ENCODE peak calls at places on chromosomes 11 and 22, in six cellular contexts. One of them, this sample, is unnamed. For H3K36me3, the result is how much of the 10 kb centered on the place peaks cover.

GRCh38 chr11:134583397-134583990 is 171.5 kb upstream of the B3GAT1 start:
- DNase-seq in transverse colon: no peak
- DNase-seq in PC-3: no peak
- DNase-seq in OCI-LY7: no peak
- DNase-seq in astrocyte: no peak
- DNase-seq in A673: no peak
- DNase-seq in this sample: no peak

GRCh38 chr11:74694536-74694935 is 36.7 kb downstream of the CHRDL2 start:
- DNase-seq in transverse colon: no peak
- DNase-seq in PC-3: peak
- DNase-seq in OCI-LY7: no peak
- DNase-seq in astrocyte: no peak
- DNase-seq in A673: no peak
- DNase-seq in this sample: no peak

GRCh38 chr11:124638500-124638899 is 15.8 kb downstream of the TBRG1 start:
- DNase-seq in transverse colon: no peak
- DNase-seq in PC-3: no peak
- DNase-seq in OCI-LY7: no peak
- DNase-seq in astrocyte: no peak
- DNase-seq in A673: no peak
- DNase-seq in this sample: no peak

GRCh38 chr11:120746395-120746794 is 234.8 kb downstream of the GRIK4 start:
- DNase-seq in transverse colon: no peak
- DNase-seq in PC-3: no peak
- DNase-seq in OCI-LY7: no peak
- DNase-seq in astrocyte: no peak
- DNase-seq in A673: no peak
- DNase-seq in this sample: no peak

GRCh38 chr11:106523921-106524320 is 446.5 kb downstream of the AASDHPPT start:
- DNase-seq in transverse colon: no peak
- DNase-seq in PC-3: no peak
- DNase-seq in OCI-LY7: no peak
- DNase-seq in astrocyte: no peak
- DNase-seq in A673: no peak
- DNase-seq in this sample: no peak

GRCh38 chr11:125663910-125664309 is 16.7 kb downstream of the ACRV1 start:
- DNase-seq in transverse colon: no peak
- DNase-seq in PC-3: no peak
- DNase-seq in OCI-LY7: no peak
- DNase-seq in astrocyte: no peak
- DNase-seq in A673: no peak
- DNase-seq in this sample: no peak

GRCh38 chr11:48307760-48308386 is 1.9 kb downstream of the OR4S1 start:
- DNase-seq in transverse colon: peak
- DNase-seq in PC-3: peak
- DNase-seq in OCI-LY7: peak
- DNase-seq in astrocyte: no peak
- DNase-seq in A673: peak
- DNase-seq in this sample: no peak

GRCh38 chr11:15690326-15690725 is 575.6 kb downstream of the INSC start:
- DNase-seq in transverse colon: no peak
- DNase-seq in PC-3: no peak
- DNase-seq in OCI-LY7: no peak
- DNase-seq in astrocyte: no peak
- DNase-seq in A673: no peak
- DNase-seq in this sample: no peak

GRCh38 chr11:11993814-11994213 is 14.6 kb downstream of the DKK3 start:
- DNase-seq in transverse colon: no peak
- DNase-seq in PC-3: peak
- DNase-seq in OCI-LY7: no peak
- DNase-seq in astrocyte: peak
- DNase-seq in A673: peak
- DNase-seq in this sample: peak

GRCh38 chr11:77340501-77340900 is 39.0 kb upstream of the GDPD4 start:
- DNase-seq in transverse colon: no peak
- DNase-seq in PC-3: no peak
- DNase-seq in OCI-LY7: no peak
- DNase-seq in astrocyte: no peak
- DNase-seq in A673: no peak
- DNase-seq in this sample: no peak

GRCh38 chr11:44606472-44606871 is 41.0 kb downstream of the CD82 start:
- DNase-seq in transverse colon: no peak
- DNase-seq in PC-3: no peak
- DNase-seq in OCI-LY7: no peak
- DNase-seq in astrocyte: no peak
- DNase-seq in A673: no peak
- DNase-seq in this sample: no peak

GRCh38 chr11:44605965-44606364 is 40.5 kb downstream of the CD82 start:
- DNase-seq in transverse colon: no peak
- DNase-seq in PC-3: no peak
- DNase-seq in OCI-LY7: no peak
- DNase-seq in astrocyte: no peak
- DNase-seq in A673: no peak
- DNase-seq in this sample: no peak

GRCh38 chr11:44607324-44607962 is 42.0 kb downstream of the CD82 start:
- DNase-seq in transverse colon: no peak
- DNase-seq in PC-3: no peak
- DNase-seq in OCI-LY7: no peak
- DNase-seq in astrocyte: peak
- DNase-seq in A673: no peak
- DNase-seq in this sample: peak

GRCh38 chr11:44604171-44604581 is 38.7 kb downstream of the CD82 start:
- DNase-seq in transverse colon: no peak
- DNase-seq in PC-3: peak
- DNase-seq in OCI-LY7: no peak
- DNase-seq in astrocyte: peak
- DNase-seq in A673: no peak
- DNase-seq in this sample: no peak

DNA sequence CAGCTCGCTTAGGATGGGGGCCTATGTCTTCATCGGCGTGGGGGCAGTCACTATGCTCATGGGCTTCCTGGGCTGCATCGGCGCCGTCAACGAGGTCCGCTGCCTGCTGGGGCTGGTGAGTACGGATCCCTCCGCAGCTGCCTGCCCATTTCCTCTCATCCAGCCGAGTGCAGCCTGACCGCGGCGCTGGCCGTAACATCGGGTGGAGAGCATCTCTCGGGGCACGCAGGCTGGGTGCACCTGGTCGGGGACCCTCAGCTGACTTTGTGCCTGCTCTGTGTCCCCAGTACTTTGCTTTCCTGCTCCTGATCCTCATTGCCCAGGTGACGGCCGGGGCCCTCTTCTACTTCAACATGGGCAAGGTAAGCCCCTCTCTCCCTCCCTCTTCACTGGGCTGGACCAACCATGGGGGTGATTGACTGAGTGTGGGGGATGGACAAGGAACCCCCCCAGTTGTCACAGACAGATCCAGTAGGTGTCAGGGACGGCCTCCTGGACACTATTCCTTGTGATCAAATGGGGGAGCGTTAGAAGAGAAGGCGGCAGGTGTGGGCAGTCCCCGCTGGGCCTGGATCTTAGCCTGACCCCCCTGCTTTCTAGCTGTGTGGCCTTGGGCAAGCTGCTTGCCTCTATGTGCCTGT is 39.7 kb downstream of the CD82 start:
- DNase-seq in transverse colon: no peak
- DNase-seq in PC-3: no peak
- DNase-seq in OCI-LY7: no peak
- DNase-seq in astrocyte: no peak
- DNase-seq in A673: no peak
- DNase-seq in this sample: no peak
- H3K4me3 ChIP-seq in transverse colon: no peak
- H3K4me3 ChIP-seq in PC-3: no peak
- H3K4me3 ChIP-seq in OCI-LY7: no peak
- H3K4me3 ChIP-seq in astrocyte: no peak
- H3K4me3 ChIP-seq in A673: no peak
- H3K4me3 ChIP-seq in this sample: no peak

DNA sequence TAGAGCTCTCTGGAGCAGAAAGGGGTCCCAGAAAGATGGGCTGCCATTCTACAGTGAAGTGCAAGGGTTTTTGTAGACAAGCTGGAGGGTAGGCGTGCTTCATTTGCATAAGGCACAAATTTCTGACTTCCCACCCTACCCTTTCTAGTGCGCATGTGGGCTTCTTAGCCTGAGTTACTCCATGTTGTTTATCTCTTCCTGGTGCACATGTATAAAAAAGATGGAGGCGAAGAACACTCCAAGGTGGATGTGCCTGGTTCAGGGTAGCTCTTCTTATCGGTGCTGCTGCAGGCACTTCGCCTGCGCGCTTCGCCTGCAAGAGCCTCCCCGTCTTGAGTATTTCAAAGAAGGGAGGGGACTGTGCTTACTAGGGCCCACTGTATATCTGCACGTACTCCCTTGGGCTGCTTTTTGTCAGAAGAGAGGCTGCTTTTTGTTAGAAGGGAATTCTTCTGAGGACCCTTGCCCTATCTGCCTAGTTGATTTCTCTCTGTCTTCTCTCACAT is 1047.3 kb upstream of the CNTN5 start:
- DNase-seq in transverse colon: no peak
- DNase-seq in PC-3: no peak
- DNase-seq in OCI-LY7: no peak
- DNase-seq in astrocyte: no peak
- DNase-seq in A673: no peak
- DNase-seq in this sample: no peak
- TF ChIP-seq CTCF in transverse colon: no peak
- TF ChIP-seq CTCF in PC-3: no peak
- TF ChIP-seq CTCF in OCI-LY7: no peak
- TF ChIP-seq CTCF in astrocyte: no peak
- TF ChIP-seq CTCF in A673: no peak
- TF ChIP-seq CTCF in this sample: no peak

GRCh38 chr22:50399751-50400331 is 56.7 kb downstream of the PPP6R2 start:
- DNase-seq in transverse colon: peak
- DNase-seq in PC-3: no peak
- DNase-seq in OCI-LY7: peak
- DNase-seq in astrocyte: no peak
- DNase-seq in A673: peak
- DNase-seq in this sample: no peak

GRCh38 chr22:50401907-50402306 is 58.8 kb downstream of the PPP6R2 start:
- DNase-seq in transverse colon: no peak
- DNase-seq in PC-3: no peak
- DNase-seq in OCI-LY7: no peak
- DNase-seq in astrocyte: no peak
- DNase-seq in A673: no peak
- DNase-seq in this sample: no peak

GRCh38 chr22:50398698-50399648 is 55.8 kb downstream of the PPP6R2 start:
- DNase-seq in transverse colon: no peak
- DNase-seq in PC-3: no peak
- DNase-seq in OCI-LY7: no peak
- DNase-seq in astrocyte: no peak
- DNase-seq in A673: no peak
- DNase-seq in this sample: no peak

GRCh38 chr22:50400406-50400805 is 57.3 kb downstream of the PPP6R2 start:
- DNase-seq in transverse colon: no peak
- DNase-seq in PC-3: no peak
- DNase-seq in OCI-LY7: no peak
- DNase-seq in astrocyte: no peak
- DNase-seq in A673: no peak
- DNase-seq in this sample: no peak

DNA sequence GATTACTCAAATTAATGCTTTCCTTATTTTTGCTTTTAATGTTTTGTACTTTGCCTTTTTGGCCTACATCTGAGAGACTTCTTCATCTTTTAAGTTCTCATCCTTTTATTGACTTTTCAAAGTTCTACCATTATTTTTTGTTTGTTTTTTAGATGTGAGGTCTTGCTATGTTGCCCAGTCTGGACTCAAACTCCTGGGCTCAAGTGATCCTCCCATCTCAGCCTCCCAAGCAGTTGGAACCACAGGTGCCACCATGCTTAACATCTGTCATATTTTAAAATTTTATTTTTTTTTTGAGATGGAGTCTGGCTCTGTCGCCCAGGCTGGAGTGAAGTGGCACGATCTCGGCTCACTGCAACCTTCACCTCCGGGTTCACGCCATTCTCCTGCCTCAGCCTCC is 57.8 kb downstream of the PPP6R2 start:
- DNase-seq in transverse colon: no peak
- DNase-seq in PC-3: no peak
- DNase-seq in OCI-LY7: no peak
- DNase-seq in astrocyte: no peak
- DNase-seq in A673: no peak
- DNase-seq in this sample: no peak
- H3K36me3 ChIP-seq in transverse colon: under half
- H3K36me3 ChIP-seq in PC-3: under half
- H3K36me3 ChIP-seq in OCI-LY7: half or more
- H3K36me3 ChIP-seq in astrocyte: under half
- H3K36me3 ChIP-seq in A673: under half
- H3K36me3 ChIP-seq in this sample: under half

GRCh38 chr11:72642815-72643511 is 31.3 kb downstream of the PDE2A start:
- DNase-seq in transverse colon: peak
- DNase-seq in PC-3: peak
- DNase-seq in OCI-LY7: peak
- DNase-seq in astrocyte: peak
- DNase-seq in A673: peak
- DNase-seq in this sample: no peak
- H3K4me3 ChIP-seq in transverse colon: peak
- H3K4me3 ChIP-seq in PC-3: peak
- H3K4me3 ChIP-seq in OCI-LY7: peak
- H3K4me3 ChIP-seq in astrocyte: peak
- H3K4me3 ChIP-seq in A673: peak
- H3K4me3 ChIP-seq in this sample: peak

GRCh38 chr11:898540-899190 is 11.9 kb downstream of the CHID1 start:
- DNase-seq in transverse colon: no peak
- DNase-seq in PC-3: no peak
- DNase-seq in OCI-LY7: no peak
- DNase-seq in astrocyte: no peak
- DNase-seq in A673: no peak
- DNase-seq in this sample: no peak
- TF ChIP-seq CTCF in transverse colon: no peak
- TF ChIP-seq CTCF in PC-3: no peak
- TF ChIP-seq CTCF in OCI-LY7: no peak
- TF ChIP-seq CTCF in astrocyte: peak
- TF ChIP-seq CTCF in A673: no peak
- TF ChIP-seq CTCF in this sample: peak